ENCODE peak calls at places on chromosomes 7 and 10, in nine cellular contexts. One of them, this sample, is unnamed.

GRCh38 chr7:137820677-137821420 is 25.9 kb downstream of the DGKI start:
- DNase-seq in hepatocyte: peak; percentile 45
- DNase-seq in HCT116: no peak
- DNase-seq in NT2/D1: peak; percentile 77
- DNase-seq in Panc1: no peak
- DNase-seq in mammary epithelial cell: no peak
- DNase-seq in tibial artery: peak; percentile 71
- DNase-seq in mucosa of descending colon: peak; percentile 4
- DNase-seq in choroid plexus epithelial cell: peak; percentile 83
- DNase-seq in this sample: no peak

GRCh38 chr7:151321341-151321740 is 20.3 kb upstream of the NUB1 start:
- DNase-seq in tibial artery: no peak
- DNase-seq in mucosa of descending colon: no peak
- DNase-seq in hepatocyte: no peak
- DNase-seq in Panc1: no peak
- DNase-seq in mammary epithelial cell: no peak
- DNase-seq in choroid plexus epithelial cell: no peak
- DNase-seq in HCT116: no peak
- DNase-seq in NT2/D1: no peak
- DNase-seq in this sample: no peak

GRCh38 chr10:35058134-35058533 is 32.0 kb downstream of the CUL2 start:
- DNase-seq in mammary epithelial cell: peak; percentile 73
- DNase-seq in hepatocyte: no peak
- DNase-seq in HCT116: no peak
- DNase-seq in NT2/D1: no peak
- DNase-seq in tibial artery: no peak
- DNase-seq in Panc1: no peak
- DNase-seq in mucosa of descending colon: no peak
- DNase-seq in choroid plexus epithelial cell: peak; percentile 94
- DNase-seq in this sample: peak; percentile 75

GRCh38 chr10:126119591-126119990 is 223.2 kb downstream of the FANK1 start:
- DNase-seq in Panc1: no peak
- DNase-seq in mammary epithelial cell: no peak
- DNase-seq in mucosa of descending colon: no peak
- DNase-seq in hepatocyte: no peak
- DNase-seq in HCT116: no peak
- DNase-seq in tibial artery: no peak
- DNase-seq in NT2/D1: no peak
- DNase-seq in choroid plexus epithelial cell: peak; percentile 47
- DNase-seq in this sample: no peak

GRCh38 chr7:45402480-45403218 is 171.5 kb upstream of the ADCY1 start:
- DNase-seq in choroid plexus epithelial cell: peak; percentile 80
- DNase-seq in hepatocyte: no peak
- DNase-seq in NT2/D1: no peak
- DNase-seq in mucosa of descending colon: no peak
- DNase-seq in mammary epithelial cell: peak; percentile 78
- DNase-seq in tibial artery: no peak
- DNase-seq in Panc1: no peak
- DNase-seq in HCT116: no peak
- DNase-seq in this sample: no peak

GRCh38 chr7:92827464-92827863 is 8.9 kb downstream of the CDK6 start:
- DNase-seq in hepatocyte: no peak
- DNase-seq in choroid plexus epithelial cell: peak; percentile 36
- DNase-seq in HCT116: no peak
- DNase-seq in mucosa of descending colon: no peak
- DNase-seq in mammary epithelial cell: no peak
- DNase-seq in Panc1: no peak
- DNase-seq in NT2/D1: no peak
- DNase-seq in tibial artery: no peak
- DNase-seq in this sample: no peak

GRCh38 chr7:42082144-42082543 is 154.9 kb downstream of the GLI3 start:
- DNase-seq in mucosa of descending colon: no peak
- DNase-seq in Panc1: no peak
- DNase-seq in choroid plexus epithelial cell: peak; percentile 91
- DNase-seq in NT2/D1: no peak
- DNase-seq in hepatocyte: peak; percentile 56
- DNase-seq in mammary epithelial cell: peak; percentile 42
- DNase-seq in tibial artery: no peak
- DNase-seq in HCT116: no peak
- DNase-seq in this sample: no peak

GRCh38 chr7:150876817-150877526 is 24.7 kb downstream of the AOC1 start:
- DNase-seq in tibial artery: peak; percentile 59
- DNase-seq in mucosa of descending colon: peak; percentile 78
- DNase-seq in mammary epithelial cell: peak; percentile 69
- DNase-seq in Panc1: no peak
- DNase-seq in choroid plexus epithelial cell: peak; percentile 86
- DNase-seq in HCT116: peak; percentile 87
- DNase-seq in NT2/D1: peak; percentile 88
- DNase-seq in hepatocyte: peak; percentile 89
- DNase-seq in this sample: peak; percentile 61

DNA sequence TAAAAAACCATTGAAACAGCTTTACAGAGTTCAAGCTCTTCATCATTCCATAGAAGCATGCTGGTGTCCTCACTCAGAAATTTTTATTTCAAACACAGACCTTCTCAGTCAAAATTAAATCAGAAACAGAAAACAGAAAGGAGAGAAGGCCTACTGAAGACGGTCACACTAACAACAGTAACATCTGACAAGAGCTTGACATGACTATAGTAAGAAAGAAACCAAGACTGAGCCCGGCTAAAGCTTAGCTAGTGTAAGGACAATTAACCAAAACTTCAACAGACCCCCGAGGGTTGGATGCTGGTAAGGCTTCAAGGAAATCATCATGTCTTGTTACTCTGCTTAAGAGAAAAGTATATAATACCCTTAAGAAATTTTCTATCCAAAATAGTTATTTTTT is 38.6 kb downstream of the MTPN start:
- DNase-seq in hepatocyte: no peak
- DNase-seq in Panc1: no peak
- DNase-seq in HCT116: no peak
- DNase-seq in mucosa of descending colon: no peak
- DNase-seq in choroid plexus epithelial cell: no peak
- DNase-seq in mammary epithelial cell: no peak
- DNase-seq in tibial artery: no peak
- DNase-seq in NT2/D1: no peak
- DNase-seq in this sample: no peak
- H3K4me3 ChIP-seq in hepatocyte: no peak overlapping the region
- H3K4me3 ChIP-seq in Panc1: no peak overlapping the region
- H3K4me3 ChIP-seq in HCT116: no peak overlapping the region
- H3K4me3 ChIP-seq in mucosa of descending colon: no peak overlapping the region
- H3K4me3 ChIP-seq in choroid plexus epithelial cell: no peak overlapping the region
- H3K4me3 ChIP-seq in mammary epithelial cell: no peak overlapping the region
- H3K4me3 ChIP-seq in tibial artery: no peak overlapping the region
- H3K4me3 ChIP-seq in NT2/D1: no peak overlapping the region
- H3K4me3 ChIP-seq in this sample: no peak overlapping the region

GRCh38 chr10:89707372-89707771 is 6.0 kb downstream of the KIF20B start:
- DNase-seq in HCT116: no peak
- DNase-seq in hepatocyte: no peak
- DNase-seq in choroid plexus epithelial cell: no peak
- DNase-seq in Panc1: no peak
- DNase-seq in mammary epithelial cell: no peak
- DNase-seq in mucosa of descending colon: no peak
- DNase-seq in tibial artery: no peak
- DNase-seq in NT2/D1: no peak
- DNase-seq in this sample: no peak

GRCh38 chr10:89701238-89702120 is at the start of gene KIF20B:
- DNase-seq in NT2/D1: peak; percentile 91
- DNase-seq in HCT116: peak; percentile 93
- DNase-seq in choroid plexus epithelial cell: peak; percentile 98
- DNase-seq in tibial artery: peak; percentile 94
- DNase-seq in Panc1: peak; percentile 87
- DNase-seq in mammary epithelial cell: peak; percentile 98
- DNase-seq in mucosa of descending colon: peak; percentile 97
- DNase-seq in hepatocyte: peak; percentile 98
- DNase-seq in this sample: peak; percentile 87

GRCh38 chr10:89705466-89705865 is 4.1 kb downstream of the KIF20B start:
- DNase-seq in HCT116: no peak
- DNase-seq in NT2/D1: no peak
- DNase-seq in hepatocyte: no peak
- DNase-seq in mammary epithelial cell: no peak
- DNase-seq in mucosa of descending colon: no peak
- DNase-seq in Panc1: no peak
- DNase-seq in tibial artery: no peak
- DNase-seq in choroid plexus epithelial cell: no peak
- DNase-seq in this sample: no peak

GRCh38 chr10:89702121-89702480 is 711 bp downstream of the KIF20B start:
- DNase-seq in Panc1: peak; percentile 30
- DNase-seq in tibial artery: no peak
- DNase-seq in NT2/D1: no peak
- DNase-seq in hepatocyte: peak; percentile 23
- DNase-seq in HCT116: no peak
- DNase-seq in choroid plexus epithelial cell: no peak
- DNase-seq in mucosa of descending colon: peak; percentile 8
- DNase-seq in mammary epithelial cell: peak; percentile 53
- DNase-seq in this sample: no peak

DNA sequence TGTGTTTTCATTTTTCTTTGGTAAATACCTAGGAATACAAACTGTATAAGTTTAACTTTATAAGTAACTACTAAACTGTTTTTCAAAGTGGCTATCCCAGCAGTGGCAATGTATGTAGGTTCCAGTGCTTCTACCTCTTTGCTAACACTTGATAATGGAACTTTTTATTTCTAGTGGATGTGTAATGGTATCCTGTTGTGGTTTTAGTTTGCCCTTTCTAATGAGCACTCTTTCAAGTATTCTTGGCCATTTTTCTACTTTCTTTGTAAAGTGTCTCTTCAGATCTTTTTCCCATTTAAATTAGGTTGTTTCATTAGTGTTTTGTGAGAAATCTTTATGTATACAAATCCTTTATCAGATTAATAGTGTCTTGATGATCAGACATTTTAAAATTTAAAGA is 4.6 kb downstream of the KIF20B start:
- DNase-seq in tibial artery: no peak
- DNase-seq in mucosa of descending colon: no peak
- DNase-seq in HCT116: no peak
- DNase-seq in mammary epithelial cell: peak; percentile 5
- DNase-seq in NT2/D1: no peak
- DNase-seq in hepatocyte: no peak
- DNase-seq in Panc1: no peak
- DNase-seq in choroid plexus epithelial cell: peak; percentile 42
- DNase-seq in this sample: no peak
- H3K4me3 ChIP-seq in tibial artery: no peak overlapping the region
- H3K4me3 ChIP-seq in mucosa of descending colon: no peak overlapping the region
- H3K4me3 ChIP-seq in HCT116: no peak overlapping the region
- H3K4me3 ChIP-seq in mammary epithelial cell: no peak overlapping the region
- H3K4me3 ChIP-seq in NT2/D1: no peak overlapping the region
- H3K4me3 ChIP-seq in hepatocyte: no peak overlapping the region
- H3K4me3 ChIP-seq in Panc1: no peak overlapping the region
- H3K4me3 ChIP-seq in choroid plexus epithelial cell: no peak overlapping the region
- H3K4me3 ChIP-seq in this sample: no peak overlapping the region

GRCh38 chr7:35697414-35698175 is 2.7 kb upstream of the HERPUD2 start:
- DNase-seq in Panc1: no peak
- DNase-seq in hepatocyte: no peak
- DNase-seq in mucosa of descending colon: no peak
- DNase-seq in choroid plexus epithelial cell: peak; percentile 74
- DNase-seq in tibial artery: no peak
- DNase-seq in NT2/D1: no peak
- DNase-seq in mammary epithelial cell: peak; percentile 65
- DNase-seq in HCT116: no peak
- DNase-seq in this sample: no peak

GRCh38 chr7:35694784-35695627 is at the start of gene HERPUD2:
- DNase-seq in hepatocyte: peak; percentile 96
- DNase-seq in HCT116: peak; percentile 81
- DNase-seq in mammary epithelial cell: peak; percentile 90
- DNase-seq in Panc1: peak; percentile 75
- DNase-seq in tibial artery: peak; percentile 92
- DNase-seq in NT2/D1: peak; percentile 97
- DNase-seq in choroid plexus epithelial cell: peak; percentile 92
- DNase-seq in mucosa of descending colon: peak; percentile 97
- DNase-seq in this sample: peak; percentile 56

GRCh38 chr7:35694161-35694783 is 663 bp downstream of the HERPUD2 start:
- DNase-seq in Panc1: no peak
- DNase-seq in NT2/D1: no peak
- DNase-seq in mammary epithelial cell: peak; percentile 34
- DNase-seq in mucosa of descending colon: peak; percentile 36
- DNase-seq in hepatocyte: no peak
- DNase-seq in tibial artery: peak; percentile 35
- DNase-seq in choroid plexus epithelial cell: peak; percentile 20
- DNase-seq in HCT116: no peak
- DNase-seq in this sample: no peak

GRCh38 chr7:35695628-35695888 is 623 bp upstream of the HERPUD2 start:
- DNase-seq in mucosa of descending colon: no peak
- DNase-seq in tibial artery: no peak
- DNase-seq in hepatocyte: no peak
- DNase-seq in HCT116: no peak
- DNase-seq in Panc1: no peak
- DNase-seq in mammary epithelial cell: peak; percentile 27
- DNase-seq in choroid plexus epithelial cell: no peak
- DNase-seq in NT2/D1: no peak
- DNase-seq in this sample: no peak

GRCh38 chr7:35695987-35696386 is 1.1 kb upstream of the HERPUD2 start:
- DNase-seq in hepatocyte: no peak
- DNase-seq in HCT116: no peak
- DNase-seq in choroid plexus epithelial cell: no peak
- DNase-seq in NT2/D1: no peak
- DNase-seq in tibial artery: no peak
- DNase-seq in mucosa of descending colon: no peak
- DNase-seq in mammary epithelial cell: no peak
- DNase-seq in Panc1: no peak
- DNase-seq in this sample: no peak
- H3K4me3 ChIP-seq in hepatocyte: no peak overlapping the region
- H3K4me3 ChIP-seq in HCT116: peak overlapping the region; percentile 81
- H3K4me3 ChIP-seq in choroid plexus epithelial cell: peak overlapping the region; percentile 84
- H3K4me3 ChIP-seq in NT2/D1: peak overlapping the region; percentile 98
- H3K4me3 ChIP-seq in tibial artery: peak overlapping the region; percentile 87
- H3K4me3 ChIP-seq in mucosa of descending colon: no peak overlapping the region
- H3K4me3 ChIP-seq in mammary epithelial cell: peak overlapping the region; percentile 89
- H3K4me3 ChIP-seq in Panc1: peak overlapping the region; percentile 97
- H3K4me3 ChIP-seq in this sample: peak overlapping the region; percentile 59

GRCh38 chr10:101830322-101831168 is 12.3 kb upstream of the OGA start:
- DNase-seq in hepatocyte: peak; percentile 97
- DNase-seq in choroid plexus epithelial cell: peak; percentile 93
- DNase-seq in HCT116: peak; percentile 87
- DNase-seq in tibial artery: peak; percentile 92
- DNase-seq in mammary epithelial cell: peak; percentile 77
- DNase-seq in mucosa of descending colon: peak; percentile 97
- DNase-seq in NT2/D1: no peak
- DNase-seq in Panc1: no peak
- DNase-seq in this sample: peak; percentile 71

GRCh38 chr10:101826852-101827434 is 8.7 kb upstream of the OGA start:
- DNase-seq in hepatocyte: no peak
- DNase-seq in Panc1: no peak
- DNase-seq in mucosa of descending colon: no peak
- DNase-seq in tibial artery: no peak
- DNase-seq in HCT116: no peak
- DNase-seq in NT2/D1: no peak
- DNase-seq in choroid plexus epithelial cell: no peak
- DNase-seq in mammary epithelial cell: no peak
- DNase-seq in this sample: no peak

GRCh38 chr10:101829561-101830315 is 11.5 kb upstream of the OGA start:
- DNase-seq in Panc1: no peak
- DNase-seq in HCT116: no peak
- DNase-seq in tibial artery: no peak
- DNase-seq in choroid plexus epithelial cell: peak; percentile 67
- DNase-seq in mucosa of descending colon: peak; percentile 82
- DNase-seq in NT2/D1: no peak
- DNase-seq in mammary epithelial cell: no peak
- DNase-seq in hepatocyte: peak; percentile 79
- DNase-seq in this sample: no peak

GRCh38 chr10:101827919-101828600 is 9.8 kb upstream of the OGA start:
- DNase-seq in choroid plexus epithelial cell: no peak
- DNase-seq in tibial artery: no peak
- DNase-seq in hepatocyte: no peak
- DNase-seq in mammary epithelial cell: no peak
- DNase-seq in mucosa of descending colon: no peak
- DNase-seq in HCT116: no peak
- DNase-seq in Panc1: no peak
- DNase-seq in NT2/D1: no peak
- DNase-seq in this sample: no peak

DNA sequence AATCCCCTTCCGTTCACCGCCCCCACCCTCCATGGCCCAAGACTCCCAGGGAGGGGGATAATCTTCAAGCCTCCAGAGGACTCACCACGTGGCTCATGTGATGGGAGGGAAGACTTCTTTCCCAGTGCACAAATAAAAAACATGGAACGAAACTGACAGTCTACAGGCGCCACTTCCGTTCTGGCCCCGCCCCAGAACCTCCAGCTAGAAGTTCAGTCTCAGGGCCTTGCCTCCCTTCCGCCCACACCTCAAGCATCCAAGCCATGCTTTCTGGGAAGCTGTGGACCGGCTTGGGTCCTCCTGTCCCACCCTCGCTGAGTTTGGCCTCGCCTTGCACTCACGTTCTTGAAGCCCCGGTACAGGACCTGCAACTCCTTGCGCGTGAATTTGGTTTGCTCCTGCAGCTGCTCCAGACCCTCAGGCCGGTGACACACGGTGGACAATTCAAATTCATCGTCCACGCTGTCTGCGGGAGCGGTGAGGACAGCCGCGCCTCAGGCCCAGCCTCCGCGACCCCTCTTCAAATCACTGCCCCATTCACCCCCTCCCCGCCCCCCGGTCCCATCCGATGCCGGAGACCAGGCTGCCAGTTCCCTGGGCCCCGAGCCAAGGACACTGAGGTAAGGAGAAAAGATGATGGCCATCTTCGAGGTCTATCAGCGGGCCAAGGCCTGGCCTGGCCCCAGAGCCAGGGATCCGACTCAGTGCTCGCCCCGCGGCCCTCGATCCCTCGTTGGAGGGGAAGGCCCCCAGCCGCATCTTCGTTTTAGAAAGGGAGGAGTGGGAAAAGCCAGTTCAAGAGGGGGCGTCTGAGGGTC is 10.7 kb upstream of the OGA start:
- DNase-seq in tibial artery: no peak
- DNase-seq in NT2/D1: no peak
- DNase-seq in mammary epithelial cell: no peak
- DNase-seq in choroid plexus epithelial cell: no peak
- DNase-seq in HCT116: no peak
- DNase-seq in hepatocyte: no peak
- DNase-seq in mucosa of descending colon: peak; percentile 39
- DNase-seq in Panc1: no peak
- DNase-seq in this sample: no peak
- H3K4me3 ChIP-seq in tibial artery: peak overlapping the region; percentile 64
- H3K4me3 ChIP-seq in NT2/D1: peak overlapping the region; percentile 15
- H3K4me3 ChIP-seq in mammary epithelial cell: no peak overlapping the region
- H3K4me3 ChIP-seq in choroid plexus epithelial cell: peak overlapping the region; percentile 52
- H3K4me3 ChIP-seq in HCT116: no peak overlapping the region
- H3K4me3 ChIP-seq in hepatocyte: no peak overlapping the region
- H3K4me3 ChIP-seq in mucosa of descending colon: no peak overlapping the region
- H3K4me3 ChIP-seq in Panc1: no peak overlapping the region
- H3K4me3 ChIP-seq in this sample: no peak overlapping the region